ENCODE peak calls at places on chromosomes 11 and 22, in nine cellular contexts. J is T-helper 1 cell; E is AG04450; G is GM12865; A is body of pancreas; N is activated naive CD4-positive, alpha-beta T cell; M is NCI-H1105 treated with DMSO at 0.1 percent for 48 hours; C is AG08395; H is T-helper 2 cell. Z is an unnamed sample.

GRCh38 chr11:24298126-24298525 is 198.7 kb upstream of the LUZP2 start:
- DNase-seq in J (no peak), E (no peak), G (no peak), A (no peak), N (no peak), M (no peak), C (no peak), H (no peak), Z (no peak)

GRCh38 chr11:12088047-12088481 is 22.3 kb upstream of the MICAL2 start:
- DNase-seq in J (no peak), E (no peak), G (no peak), A (no peak), N (no peak), M (no peak), C (peak; percentile 71), H (peak; percentile 81), Z (no peak)

GRCh38 chr11:65496304-65497140 is 2.3 kb upstream of the MALAT1 start:
- DNase-seq in J (no peak), E (no peak), G (peak; percentile 32), A (no peak), N (no peak), M (peak; percentile 47), C (no peak), H (no peak), Z (no peak)

GRCh38 chr22:24437820-24438328 is 10.5 kb downstream of the ADORA2A start:
- DNase-seq in J (no peak), E (no peak), G (peak; percentile 70), A (no peak), N (no peak), M (no peak), C (no peak), H (peak; percentile 71), Z (no peak)

GRCh38 chr11:10309163-10310093 is 4.6 kb downstream of the ADM start:
- DNase-seq in J (no peak), E (no peak), G (peak; percentile 28), A (peak; percentile 88), N (no peak), M (peak; percentile 40), C (no peak), H (no peak), Z (no peak)

GRCh38 chr11:14323118-14323676 is 35.8 kb downstream of the RRAS2 start:
- DNase-seq in J (no peak), E (no peak), G (no peak), A (no peak), N (no peak), M (no peak), C (no peak), H (no peak), Z (no peak)

GRCh38 chr11:21511835-21512440 is 680.9 kb upstream of the ANO5 start:
- DNase-seq in J (no peak), E (no peak), G (peak; percentile 64), A (peak; percentile 70), N (no peak), M (peak; percentile 83), C (no peak), H (peak; percentile 35), Z (no peak)

GRCh38 chr11:109972181-109972715 is 120.9 kb upstream of the ZC3H12C start:
- DNase-seq in J (no peak), E (no peak), G (peak; percentile 77), A (no peak), N (no peak), M (no peak), C (no peak), H (no peak), Z (no peak)

GRCh38 chr11:61751384-61751783 is 1.1 kb upstream of the MYRF start:
- DNase-seq in J (no peak), E (no peak), G (no peak), A (no peak), N (no peak), M (no peak), C (no peak), H (no peak), Z (no peak)

GRCh38 chr11:111429066-111429506 is 50.0 kb upstream of the POU2AF1 start:
- DNase-seq in J (no peak), E (no peak), G (peak; percentile 88), A (peak; percentile 76), N (peak; percentile 10), M (peak; percentile 47), C (peak; percentile 53), H (peak; percentile 63), Z (peak; percentile 31)